ENCODE peak calls at places on chromosomes 3 and 15, in seven cellular contexts. C is HepG2, J is PC-3, D is cardiac muscle cell, X is iPS DF 6.9, H is adrenal gland, Q is heart right ventricle. P is an unnamed sample.

GRCh38 chr3:57971975-57972374 is 36.2 kb upstream of the FLNB start:
- DNase-seq in X (no peak), Q (peak; percentile 33), J (peak; percentile 67), H (no peak), D (no peak), C (no peak), P (no peak)

GRCh38 chr3:128603811-128604447 is 46.7 kb downstream of the RPN1 start:
- DNase-seq in C (no peak), X (no peak), D (no peak), H (no peak), Q (no peak), J (no peak), P (no peak)

GRCh38 chr3:116579843-116580242 is 129.7 kb upstream of the TUSC7 start:
- DNase-seq in C (peak; percentile 1), H (no peak), J (no peak), Q (no peak), D (peak; percentile 3), X (no peak), P (no peak)

GRCh38 chr3:147497301-147497700 is 88.1 kb downstream of the ZIC1 start:
- DNase-seq in D (no peak), H (no peak), C (no peak), Q (no peak), X (no peak), J (no peak), P (no peak)

GRCh38 chr15:70687432-70687831 is 75.9 kb downstream of the UACA start:
- DNase-seq in H (no peak), X (no peak), C (no peak), Q (no peak), J (no peak), D (no peak), P (no peak)

GRCh38 chr3:194561306-194561974 is 71.8 kb downstream of the TMEM44 start:
- DNase-seq in C (no peak), J (peak; percentile 67), H (no peak), Q (no peak), X (no peak), D (peak; percentile 77), P (no peak)

GRCh38 chr3:186653079-186653710 is 12.6 kb upstream of the HRG start:
- DNase-seq in Q (no peak), D (no peak), X (no peak), J (no peak), C (no peak), H (no peak), P (no peak)

GRCh38 chr15:76239786-76240185 is 71.5 kb downstream of the ETFA start:
- DNase-seq in H (no peak), C (no peak), X (no peak), J (no peak), D (no peak), Q (no peak), P (no peak)

GRCh38 chr3:46883252-46884185 is 6.0 kb downstream of the PTH1R start:
- DNase-seq in H (no peak), C (no peak), J (no peak), D (peak; percentile 63), Q (no peak), X (no peak), P (no peak)

GRCh38 chr15:43483306-43484128 is 9.4 kb downstream of the TP53BP1 start:
- DNase-seq in X (no peak), H (no peak), Q (no peak), D (peak; percentile 51), C (no peak), J (peak; percentile 41), P (no peak)

GRCh38 chr3:51675201-51675611 is 4.2 kb downstream of the TEX264 start:
- DNase-seq in D (peak; percentile 20), C (no peak), H (no peak), X (no peak), J (peak; percentile 71), Q (no peak), P (peak; percentile 4)

GRCh38 chr3:74621581-74621980 is 7.1 kb upstream of the CNTN3 start:
- DNase-seq in X (no peak), H (no peak), Q (no peak), C (no peak), D (peak; percentile 30), J (no peak), P (no peak)

GRCh38 chr3:172246107-172246870 is 202.0 kb downstream of the GHSR start:
- DNase-seq in C (no peak), Q (no peak), X (no peak), D (no peak), J (no peak), H (peak; percentile 88), P (no peak)

DNA sequence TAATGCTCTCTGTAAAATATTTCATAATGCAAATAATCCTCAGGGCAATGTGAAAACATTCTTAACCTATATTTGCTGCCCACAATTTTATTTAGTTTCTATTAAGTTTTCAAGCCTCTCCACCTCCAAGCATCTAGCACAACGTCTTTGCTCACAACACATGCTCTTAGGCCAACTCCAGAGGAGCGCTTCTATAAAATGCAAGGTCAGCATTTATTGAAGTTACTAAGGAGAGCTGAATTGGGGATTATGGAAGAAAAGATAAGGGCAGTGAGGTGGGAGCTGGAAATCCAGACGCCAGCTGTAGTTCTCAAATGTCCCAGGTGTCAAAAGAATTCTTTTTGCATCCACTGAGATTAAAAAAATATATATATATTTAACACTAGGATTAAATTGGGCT is 996 bp downstream of the RABL3 start:
- DNase-seq in X (no peak), D (no peak), H (no peak), Q (no peak), J (peak; percentile 15), C (no peak), P (no peak)
- H3K4me3 ChIP-seq in X (no peak overlapping the region), D (peak overlapping the region; percentile 94), H (peak overlapping the region; percentile 72), Q (peak overlapping the region; percentile 86), J (peak overlapping the region; percentile 93), C (peak overlapping the region; percentile 90), P (peak overlapping the region; percentile 85)

DNA sequence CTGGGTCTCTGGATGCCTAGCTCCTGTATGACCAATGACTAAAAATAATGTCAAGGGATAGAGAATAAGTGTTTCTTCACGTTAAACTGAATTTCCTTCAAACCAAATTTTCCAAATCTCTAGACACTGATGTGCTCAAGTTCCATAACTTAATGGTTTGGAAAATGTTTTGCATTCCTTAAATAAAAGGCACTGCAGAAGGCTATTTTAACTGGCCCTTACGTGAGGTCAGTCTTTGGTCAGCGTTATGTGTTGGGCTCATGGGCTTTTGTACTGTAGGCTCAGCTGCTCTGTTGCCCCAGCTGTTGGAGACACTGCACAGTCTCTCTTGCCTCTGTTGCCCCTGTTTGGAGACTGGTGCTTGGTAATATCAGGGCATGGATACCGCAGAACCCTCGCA is 188.5 kb downstream of the TPRG1 start:
- DNase-seq in H (no peak), C (no peak), D (no peak), J (no peak), X (no peak), Q (no peak), P (no peak)
- H3K36me3 ChIP-seq in H (no peaks in the 10 kb centered on the region), C (no peaks in the 10 kb centered on the region), D (no peaks in the 10 kb centered on the region), J (no peaks in the 10 kb centered on the region), X (no peaks in the 10 kb centered on the region), Q (no peaks in the 10 kb centered on the region), P (no peaks in the 10 kb centered on the region)

GRCh38 chr15:29939404-29939803 is 117.1 kb upstream of the TJP1 start:
- DNase-seq in Q (no peak), C (no peak), X (no peak), H (no peak), D (no peak), J (peak; percentile 82), P (no peak)
- H3K4me1 ChIP-seq in Q (peaks cover 3% of the 10 kb centered on the region), C (no peaks in the 10 kb centered on the region), X (no peaks in the 10 kb centered on the region), H (no peaks in the 10 kb centered on the region), D (peaks cover 5% of the 10 kb centered on the region), J (peaks cover 49% of the 10 kb centered on the region), P (no peaks in the 10 kb centered on the region)

GRCh38 chr15:88255109-88255495 is 1.4 kb downstream of the NTRK3 start:
- DNase-seq in H (no peak), D (no peak), C (no peak), J (no peak), Q (no peak), X (no peak), P (no peak)

GRCh38 chr15:88258021-88258641 is 1.6 kb upstream of the NTRK3 start:
- DNase-seq in H (no peak), C (peak; percentile 8), D (peak; percentile 21), J (no peak), X (peak; percentile 74), Q (no peak), P (no peak)

GRCh38 chr15:88255496-88256171 is 905 bp downstream of the NTRK3 start:
- DNase-seq in Q (peak; percentile 33), D (peak; percentile 58), C (no peak), J (no peak), X (no peak), H (no peak), P (no peak)

GRCh38 chr15:88257311-88257901 is 867 bp upstream of the NTRK3 start:
- DNase-seq in Q (no peak), X (no peak), J (no peak), D (no peak), H (no peak), C (no peak), P (no peak)

DNA sequence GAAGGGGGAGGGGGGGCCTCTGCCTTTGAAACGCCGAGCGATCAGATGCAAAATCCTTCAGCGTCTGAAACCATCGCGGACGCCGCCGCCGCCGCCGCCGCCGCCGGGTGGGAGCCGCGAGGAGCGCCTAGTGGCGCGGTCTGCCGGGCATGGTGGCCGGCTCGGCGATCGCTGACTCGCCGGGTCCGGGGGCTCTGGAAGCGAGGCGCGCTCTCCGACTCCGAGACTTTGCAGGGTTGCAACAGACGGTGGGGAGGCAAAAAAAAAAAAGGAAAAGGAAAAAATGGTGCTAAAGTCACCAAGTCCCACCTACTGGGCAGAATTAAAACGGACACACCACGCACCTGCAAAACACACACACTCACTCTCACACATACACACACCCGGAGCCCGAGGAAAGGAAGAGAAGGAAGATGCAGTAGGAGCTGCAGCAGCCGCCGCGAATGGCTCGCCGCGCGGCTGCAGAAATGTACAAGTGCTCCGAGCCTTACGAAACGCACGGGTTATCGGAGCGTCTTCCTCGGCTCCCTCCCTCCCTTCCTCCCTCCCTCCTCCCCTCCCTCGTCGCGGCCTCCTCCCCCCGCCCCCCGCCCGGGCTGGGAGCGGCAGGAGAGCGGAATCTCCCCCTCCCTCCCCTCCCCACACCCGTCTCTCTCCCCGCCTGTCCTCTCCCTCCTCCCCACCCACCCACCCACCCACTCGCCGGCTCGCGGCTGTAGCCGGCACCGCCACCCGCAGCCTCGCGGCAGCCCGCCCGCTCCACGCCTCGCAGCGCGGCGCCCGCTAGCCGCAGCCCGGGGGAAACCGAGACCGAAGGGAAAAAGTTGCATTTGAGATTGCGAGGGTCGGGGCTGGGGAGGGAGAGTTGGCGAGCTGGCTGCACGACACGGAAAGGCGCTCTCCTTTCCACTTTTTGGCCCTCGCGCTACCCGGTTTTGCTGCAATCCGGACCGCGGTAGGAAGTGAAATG is at the start of gene NTRK3:
- DNase-seq in D (peak; percentile 57), J (no peak), C (no peak), X (no peak), H (no peak), Q (no peak), P (no peak)
- H3K4me3 ChIP-seq in D (peak within 1 kb of the TSS; percentile 62), J (peak within 1 kb of the TSS; percentile 40), C (no peak within 1 kb of the TSS), X (peak within 1 kb of the TSS; percentile 79), H (peak within 1 kb of the TSS; percentile 46), Q (peak within 1 kb of the TSS; percentile 54), P (peak within 1 kb of the TSS; percentile 67)

DNA sequence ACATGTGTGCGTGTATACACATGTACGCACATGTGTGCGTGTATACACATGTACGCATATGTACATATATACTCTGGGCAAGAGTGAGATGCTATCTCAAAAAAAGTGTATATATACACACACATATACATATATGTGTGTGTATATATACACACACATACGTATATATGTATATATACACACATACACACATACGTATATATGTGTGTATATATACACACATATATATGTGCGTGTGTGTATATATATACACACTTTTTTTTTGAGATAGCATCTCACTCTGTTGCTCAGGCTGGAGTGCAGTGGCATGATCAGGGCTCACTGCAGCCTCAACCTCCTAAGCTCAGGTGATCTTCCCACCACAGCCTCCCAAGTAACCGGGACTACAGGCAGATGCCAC is 8.4 kb downstream of the HACL1 start:
- DNase-seq in H (no peak), X (no peak), D (no peak), J (no peak), Q (no peak), C (no peak), P (no peak)
- H3K36me3 ChIP-seq in H (peaks cover 50% of the 10 kb centered on the region), X (peaks cover 5% of the 10 kb centered on the region), D (peaks cover 13% of the 10 kb centered on the region), J (peaks cover 31% of the 10 kb centered on the region), Q (peaks cover 76% of the 10 kb centered on the region), C (peaks cover 23% of the 10 kb centered on the region), P (peaks cover 78% of the 10 kb centered on the region)

P was measured in left ventricle myocardium inferior.